ENCODE peak calls at places on chromosomes 5 and 9, in ten cellular contexts. X is pancreas; S is NT2/D1; C is gastrocnemius medialis; W is H1; A is CD8-positive, alpha-beta memory T cell; N is body of pancreas; U is lower lobe of right lung; L is Caco-2; V is endodermal cell. J is an unnamed sample.

GRCh38 chr9:26675055-26675454 is 217.5 kb downstream of the CAAP1 start:
- DNase-seq in X (no peak), N (no peak), C (no peak), L (no peak), U (no peak), W (no peak), A (no peak), V (no peak), S (no peak), J (no peak)

GRCh38 chr9:89775641-89776040 is 170.8 kb downstream of the GADD45G start:
- DNase-seq in X (no peak), L (no peak), W (no peak), S (no peak), V (peak; percentile 27), N (no peak), A (no peak), U (no peak), C (no peak), J (no peak)

GRCh38 chr9:69916950-69917349 is 96.3 kb downstream of the CFAP95 start:
- DNase-seq in A (no peak), L (no peak), U (no peak), N (no peak), X (no peak), S (no peak), V (no peak), C (no peak), W (no peak), J (no peak)

GRCh38 chr5:172414618-172415599 is 39.4 kb downstream of the SH3PXD2B start:
- DNase-seq in W (no peak), A (no peak), X (no peak), L (no peak), N (peak; percentile 52), U (no peak), V (no peak), S (no peak), C (no peak), J (no peak)

GRCh38 chr9:132006657-132007370 is 72.9 kb downstream of the MED27 start:
- DNase-seq in X (no peak), A (no peak), N (no peak), L (no peak), S (peak; percentile 15), C (no peak), W (no peak), V (peak; percentile 84), U (no peak), J (no peak)

GRCh38 chr9:99356512-99356971 is 134.5 kb downstream of the SEC61B start:
- DNase-seq in U (peak; percentile 84), C (peak; percentile 94), N (no peak), L (no peak), X (no peak), S (no peak), A (no peak), W (no peak), V (no peak), J (no peak)

GRCh38 chr5:80463269-80463668 is 24.6 kb upstream of the FAM151B start:
- DNase-seq in S (no peak), C (no peak), U (no peak), L (no peak), V (no peak), X (no peak), W (no peak), A (no peak), N (no peak), J (no peak)

GRCh38 chr5:135887881-135888614 is 7.6 kb downstream of the IL9 start:
- DNase-seq in X (no peak), W (peak; percentile 53), U (no peak), V (peak; percentile 73), L (peak; percentile 39), N (no peak), S (no peak), C (no peak), A (no peak), J (no peak)

GRCh38 chr9:129253820-129254381 is 75.8 kb upstream of the IER5L start:
- DNase-seq in N (peak; percentile 23), V (peak; percentile 54), X (no peak), A (peak; percentile 34), W (no peak), U (peak; percentile 44), C (peak; percentile 14), L (no peak), S (no peak), J (no peak)

GRCh38 chr5:113092683-113093082 is 116.1 kb downstream of the DCP2 start:
- DNase-seq in X (no peak), V (no peak), W (no peak), N (no peak), U (no peak), L (no peak), S (no peak), A (no peak), C (no peak), J (no peak)

GRCh38 chr9:115000217-115000639 is 69.8 kb upstream of the TNFSF8 start:
- DNase-seq in U (no peak), X (no peak), S (no peak), N (no peak), L (no peak), V (no peak), W (no peak), A (no peak), C (no peak), J (no peak)

DNA sequence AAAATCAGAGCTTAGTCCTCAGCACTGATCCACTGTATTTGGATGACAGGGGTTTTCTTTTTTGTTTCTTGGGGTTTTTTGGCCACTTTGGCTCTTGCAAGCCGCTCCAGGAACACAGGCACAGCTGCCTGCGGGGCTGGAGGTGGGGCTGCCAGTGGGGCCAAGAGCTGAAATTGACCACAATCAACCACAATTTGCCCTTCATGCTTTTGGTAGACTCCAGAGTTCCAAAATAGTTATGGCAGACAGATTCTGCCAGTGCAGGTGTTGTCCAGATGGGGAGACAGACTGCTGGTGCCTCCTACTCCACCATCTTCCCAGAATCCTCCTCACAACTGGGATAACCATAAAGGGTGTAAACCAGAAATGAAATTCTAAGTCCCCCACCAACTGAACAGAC is 36.5 kb downstream of the PLEKHG4B start:
- DNase-seq in W (no peak), V (no peak), C (no peak), X (no peak), U (no peak), A (no peak), L (no peak), N (no peak), S (no peak), J (no peak)
- H3K9me3 ChIP-seq in W (no peaks in the 10 kb centered on the region), V (peaks cover 26% of the 10 kb centered on the region), C (no peaks in the 10 kb centered on the region), X (no peaks in the 10 kb centered on the region), U (no peaks in the 10 kb centered on the region), A (peaks cover 5% of the 10 kb centered on the region), L (no peaks in the 10 kb centered on the region), N (no peaks in the 10 kb centered on the region), S (peaks cover 27% of the 10 kb centered on the region), J (peaks cover 16% of the 10 kb centered on the region)

GRCh38 chr9:121183666-121184423 is 17.8 kb downstream of the RAB14 start:
- DNase-seq in V (no peak), U (no peak), L (no peak), X (no peak), A (no peak), S (no peak), N (no peak), C (no peak), W (no peak), J (no peak)

GRCh38 chr9:121185178-121185745 is 16.4 kb downstream of the RAB14 start:
- DNase-seq in S (no peak), U (no peak), W (no peak), A (no peak), L (no peak), X (no peak), V (no peak), C (no peak), N (no peak), J (no peak)

GRCh38 chr9:121184463-121184862 is 17.2 kb downstream of the RAB14 start:
- DNase-seq in X (no peak), V (no peak), N (no peak), L (no peak), A (no peak), C (no peak), S (no peak), U (no peak), W (no peak), J (no peak)

GRCh38 chr9:121182437-121182836 is 19.2 kb downstream of the RAB14 start:
- DNase-seq in V (no peak), A (no peak), S (no peak), X (no peak), N (no peak), C (no peak), W (no peak), L (no peak), U (no peak), J (no peak)

GRCh38 chr9:121182976-121183375 is 18.7 kb downstream of the RAB14 start:
- DNase-seq in U (no peak), C (no peak), X (no peak), N (no peak), V (no peak), S (no peak), L (no peak), W (no peak), A (no peak), J (no peak)
- H3K36me3 ChIP-seq in U (peaks cover 65% of the 10 kb centered on the region), C (peaks cover 18% of the 10 kb centered on the region), X (peaks cover 10% of the 10 kb centered on the region), N (peaks cover 2% of the 10 kb centered on the region), V (peaks cover 71% of the 10 kb centered on the region), S (peaks cover 68% of the 10 kb centered on the region), L (peaks cover 1% of the 10 kb centered on the region), W (no peaks in the 10 kb centered on the region), A (peaks cover 21% of the 10 kb centered on the region), J (peaks cover 48% of the 10 kb centered on the region)

GRCh38 chr5:5572983-5573797 is 150.7 kb downstream of the ICE1 start:
- DNase-seq in U (no peak), W (no peak), V (no peak), S (no peak), C (no peak), L (no peak), N (no peak), X (no peak), A (no peak), J (no peak)

GRCh38 chr5:5573798-5574380 is 151.4 kb downstream of the ICE1 start:
- DNase-seq in W (no peak), U (no peak), S (no peak), N (no peak), X (no peak), L (no peak), A (no peak), C (no peak), V (no peak), J (no peak)

GRCh38 chr5:5570646-5571045 is 148.2 kb downstream of the ICE1 start:
- DNase-seq in W (no peak), U (no peak), X (no peak), C (no peak), L (no peak), V (no peak), N (no peak), A (no peak), S (no peak), J (no peak)

GRCh38 chr5:5575461-5575860 is 153.0 kb downstream of the ICE1 start:
- DNase-seq in X (no peak), N (no peak), L (no peak), S (no peak), W (no peak), A (no peak), C (no peak), U (no peak), V (no peak), J (no peak)

GRCh38 chr5:5572010-5572982 is 149.8 kb downstream of the ICE1 start:
- DNase-seq in A (no peak), W (no peak), C (no peak), X (no peak), N (no peak), V (no peak), U (no peak), L (no peak), S (no peak), J (no peak)
- H3K9me3 ChIP-seq in A (no peaks in the 10 kb centered on the region), W (no peaks in the 10 kb centered on the region), C (no peaks in the 10 kb centered on the region), X (no peaks in the 10 kb centered on the region), N (no peaks in the 10 kb centered on the region), V (no peaks in the 10 kb centered on the region), U (no peaks in the 10 kb centered on the region), L (no peaks in the 10 kb centered on the region), S (no peaks in the 10 kb centered on the region), J (no peaks in the 10 kb centered on the region)

GRCh38 chr5:95881833-95882232 is 59.3 kb upstream of the GLRX start:
- DNase-seq in C (peak; percentile 49), N (no peak), A (no peak), X (no peak), V (no peak), L (no peak), U (no peak), W (no peak), S (no peak), J (no peak)
- H3K36me3 ChIP-seq in C (no peaks in the 10 kb centered on the region), N (no peaks in the 10 kb centered on the region), A (no peaks in the 10 kb centered on the region), X (no peaks in the 10 kb centered on the region), V (peaks cover 17% of the 10 kb centered on the region), L (no peaks in the 10 kb centered on the region), U (peaks cover 3% of the 10 kb centered on the region), W (no peaks in the 10 kb centered on the region), S (no peaks in the 10 kb centered on the region), J (no peaks in the 10 kb centered on the region)